ENCODE peak calls at places on chromosomes 3 and 15, in four cellular contexts. Y is cardiac muscle cell, W is spleen, U is lower lobe of right lung. K is an unnamed sample.

GRCh38 chr3:112676659-112677234 is 35.8 kb upstream of the CCDC80 start:
- DNase-seq in W (peak; percentile 84), Y (peak; percentile 6), U (peak; percentile 61), K (peak; percentile 47)

GRCh38 chr3:121723485-121723884 is 26.1 kb downstream of the GOLGB1 start:
- DNase-seq in W (no peak), Y (no peak), U (no peak), K (no peak)

GRCh38 chr3:58487140-58487886 is 4.6 kb upstream of the KCTD6 start:
- DNase-seq in U (no peak), Y (no peak), W (no peak), K (no peak)

GRCh38 chr15:66743703-66744536 is 41.9 kb downstream of the SMAD6 start:
- DNase-seq in Y (no peak), U (no peak), W (no peak), K (no peak)

GRCh38 chr3:190531406-190531805 is 17.5 kb downstream of the IL1RAP start:
- DNase-seq in W (no peak), U (no peak), Y (no peak), K (no peak)

GRCh38 chr15:60899322-60899966 is 329.7 kb downstream of the RORA start:
- DNase-seq in Y (no peak), U (no peak), W (no peak), K (no peak)

GRCh38 chr3:45758871-45759270 is 37.5 kb downstream of the SLC6A20 start:
- DNase-seq in Y (no peak), W (no peak), U (no peak), K (no peak)

GRCh38 chr3:155771126-155771525 is 26.3 kb upstream of the PLCH1 start:
- DNase-seq in W (no peak), Y (no peak), U (no peak), K (no peak)

GRCh38 chr3:59839283-59839682 is 789.5 kb upstream of the CFAP20DC start:
- DNase-seq in W (no peak), U (no peak), Y (no peak), K (no peak)

GRCh38 chr3:13125092-13126015 is 52.1 kb upstream of the IQSEC1 start:
- DNase-seq in W (peak; percentile 44), Y (no peak), U (peak; percentile 14), K (peak; percentile 29)

GRCh38 chr3:481680-482079 is 285.1 kb downstream of the CHL1 start:
- DNase-seq in Y (no peak), W (no peak), U (no peak), K (no peak)

GRCh38 chr3:179861292-179861691 is 175.4 kb downstream of the PEX5L start:
- DNase-seq in W (no peak), Y (no peak), U (no peak), K (no peak)

GRCh38 chr15:75109731-75110130 is 86.3 kb downstream of the PPCDC start:
- DNase-seq in W (no peak), Y (no peak), U (no peak), K (no peak)

GRCh38 chr3:88509582-88509981 is 359.8 kb downstream of the C3orf38 start:
- DNase-seq in U (no peak), Y (no peak), W (no peak), K (no peak)

GRCh38 chr3:50442940-50443579 is 60.4 kb downstream of the CACNA2D2 start:
- DNase-seq in Y (peak; percentile 49), W (no peak), U (peak; percentile 63), K (peak; percentile 40)

GRCh38 chr3:155519081-155519480 is 225.6 kb upstream of the STRIT1 start:
- DNase-seq in U (no peak), Y (no peak), W (no peak), K (no peak)

GRCh38 chr3:39088889-39089288 is 18.5 kb downstream of the GORASP1 start:
- DNase-seq in Y (no peak), U (no peak), W (no peak), K (no peak)
- TF ChIP-seq CTCF in Y (no peak), U (no peak), W (no peak), K (no peak)

DNA sequence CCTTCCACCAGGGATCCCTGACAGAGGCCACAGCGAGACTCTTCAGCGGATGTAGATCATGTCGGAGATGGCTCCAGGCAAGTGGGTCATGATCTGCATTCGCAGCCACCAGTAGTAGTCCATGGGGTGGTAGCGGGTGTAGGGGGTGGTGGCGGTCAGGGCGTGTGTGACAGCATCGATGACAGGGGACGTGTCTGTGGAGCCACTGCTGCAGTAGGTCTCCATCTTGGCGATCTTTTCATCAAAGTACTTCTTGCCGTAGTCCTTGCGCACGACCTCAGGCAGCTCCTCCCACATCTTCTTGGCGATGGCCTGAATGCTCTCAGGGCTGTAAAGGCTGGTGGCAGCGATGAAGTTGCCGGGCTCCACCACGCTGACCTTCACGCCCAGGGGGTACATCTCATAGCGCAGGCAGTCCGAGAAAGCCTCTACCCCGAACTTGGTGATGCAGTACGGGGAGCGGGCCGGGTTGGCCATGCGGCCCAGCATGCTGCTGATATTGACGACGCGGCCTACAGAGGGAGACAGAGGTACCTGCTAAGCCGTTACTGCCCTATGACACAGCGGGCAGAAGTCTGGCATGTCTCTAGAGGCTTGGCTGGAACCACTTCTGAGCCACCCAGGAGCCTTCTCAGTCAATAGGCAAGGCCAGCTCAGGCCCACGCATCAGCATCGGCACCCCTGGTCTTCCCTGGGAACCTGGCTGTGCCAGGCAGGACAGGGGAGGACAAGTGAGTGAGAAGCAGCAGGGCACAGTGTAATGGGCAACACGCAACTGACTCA is 43.7 kb downstream of the BDH1 start:
- DNase-seq in Y (no peak), W (no peak), U (peak; percentile 7), K (no peak)
- H3K4me1 ChIP-seq in Y (no peaks in the 10 kb centered on the region), W (peaks cover 20% of the 10 kb centered on the region), U (peaks cover 7% of the 10 kb centered on the region), K (peaks cover 7% of the 10 kb centered on the region)

GRCh38 chr15:34365073-34365825 is 1.7 kb downstream of the LPCAT4 start:
- DNase-seq in W (no peak), Y (peak; percentile 64), U (no peak), K (no peak)
- H3K4me3 ChIP-seq in W (peak overlapping the region; percentile 93), Y (peak overlapping the region; percentile 90), U (no peak overlapping the region), K (no peak overlapping the region)

DNA sequence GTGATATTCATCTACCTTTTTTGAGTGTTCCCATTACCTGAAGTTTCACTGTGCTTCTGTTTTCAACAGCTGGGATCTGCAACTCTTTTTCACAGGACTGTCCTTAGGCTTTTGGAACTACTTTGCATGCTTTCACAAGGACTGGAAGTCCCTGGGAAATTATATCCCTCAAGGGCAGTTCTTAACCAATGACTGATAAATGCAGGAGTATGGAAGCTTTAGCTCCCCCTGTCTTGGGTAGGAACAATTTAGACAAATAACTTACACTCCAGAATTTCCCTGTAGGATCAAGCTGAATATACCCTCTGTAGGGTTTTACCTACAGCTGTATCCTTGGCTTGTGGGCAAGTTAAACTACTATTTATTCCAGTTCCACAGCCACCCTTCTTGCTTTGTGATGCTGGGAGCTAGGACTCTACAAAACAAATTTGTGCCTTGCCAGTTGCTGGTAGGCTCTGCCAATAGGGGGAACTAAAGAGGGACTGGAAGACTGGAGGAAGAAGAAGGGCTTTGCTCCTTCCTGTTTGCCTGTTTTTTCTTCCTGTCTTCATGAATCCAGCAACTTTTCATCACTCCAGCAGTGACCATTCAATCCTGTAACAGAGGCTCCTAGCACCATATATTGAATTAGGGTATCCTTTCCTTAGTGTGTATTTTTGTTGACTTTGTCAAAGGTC is 6.8 kb upstream of the ZNF280D start:
- DNase-seq in U (no peak), W (no peak), Y (no peak), K (no peak)
- TF ChIP-seq CTCF in U (peak; percentile 24), W (no peak), Y (no peak), K (no peak)

DNA sequence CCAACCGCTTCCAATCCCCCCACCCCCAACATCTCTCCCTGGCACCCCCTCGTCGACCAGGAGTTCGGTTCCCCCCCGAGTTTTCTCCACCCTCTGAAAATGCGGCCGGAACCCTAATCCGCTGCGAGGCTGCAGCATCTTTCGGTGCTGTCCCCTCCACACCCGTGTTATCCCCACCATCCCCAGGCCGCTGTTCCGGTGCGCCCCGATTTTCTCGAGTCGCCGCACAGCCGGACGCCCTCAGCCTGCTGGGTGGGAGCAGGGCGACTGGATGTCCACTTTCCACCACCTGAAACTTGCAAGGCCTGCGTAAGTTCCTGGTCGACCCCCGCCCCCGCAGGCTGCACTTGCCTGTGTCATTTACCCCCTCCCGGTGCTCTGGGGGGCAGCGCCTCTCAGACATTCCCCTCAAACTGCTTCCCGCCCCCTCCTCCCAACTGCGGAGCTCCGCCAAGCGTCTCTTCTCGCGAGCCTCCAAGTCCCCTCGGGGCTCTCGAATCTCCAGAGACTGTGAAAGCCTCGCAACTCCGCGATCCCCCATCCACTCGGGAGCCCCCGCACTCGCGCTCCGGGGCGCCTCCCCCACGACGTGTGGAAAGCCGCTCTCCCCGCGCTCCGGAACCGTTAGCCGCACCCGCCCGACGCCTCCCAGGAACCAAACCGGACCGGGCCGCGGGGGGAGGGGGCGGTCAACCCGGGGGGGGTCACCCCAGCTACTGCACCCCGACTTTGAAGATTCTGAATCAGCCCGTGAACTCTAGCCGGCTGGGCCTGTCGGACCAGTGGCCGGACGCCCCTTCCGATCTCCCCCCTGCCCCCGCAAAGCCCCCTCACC is 566 bp downstream of the ETV5 start:
- DNase-seq in Y (peak; percentile 86), U (peak; percentile 67), W (peak; percentile 90), K (peak; percentile 50)
- H3K4me1 ChIP-seq in Y (peaks cover 29% of the 10 kb centered on the region), U (peaks cover 38% of the 10 kb centered on the region), W (peaks cover 44% of the 10 kb centered on the region), K (peaks cover 30% of the 10 kb centered on the region)

DNA sequence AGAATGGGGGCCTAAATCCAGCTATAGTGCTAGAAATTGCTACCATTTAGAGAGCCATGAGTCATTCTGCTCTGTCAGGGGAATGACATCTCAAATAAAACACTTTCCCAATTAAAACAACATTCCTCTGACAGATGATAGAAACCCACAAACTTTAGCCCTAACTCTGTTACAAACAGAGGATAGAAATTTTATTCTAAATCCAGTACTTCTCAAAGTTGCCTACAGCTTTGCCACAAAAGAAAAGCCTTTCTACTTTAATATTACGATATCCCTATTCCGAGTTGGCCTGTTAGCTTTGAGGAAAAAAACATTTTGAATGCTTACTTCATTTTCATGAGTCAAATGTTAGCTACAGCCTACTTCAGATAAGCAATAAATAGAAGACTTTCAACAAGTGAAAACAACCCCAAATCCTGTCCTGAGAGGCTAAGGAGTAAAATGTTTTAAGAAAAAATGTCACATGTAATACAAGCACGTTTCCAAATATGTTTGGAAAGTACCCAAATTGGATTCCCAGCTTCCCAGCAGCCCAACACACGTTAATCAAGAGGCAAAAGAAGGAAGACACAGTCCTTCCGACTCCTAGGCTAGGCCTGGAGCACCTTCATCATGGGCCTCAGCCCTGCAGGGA is 83.6 kb downstream of the ATP1B3 start:
- DNase-seq in Y (no peak), U (no peak), W (no peak), K (no peak)
- H3K4me3 ChIP-seq in Y (no peak overlapping the region), U (no peak overlapping the region), W (no peak overlapping the region), K (no peak overlapping the region)

GRCh38 chr15:45118996-45119395 is 4.9 kb downstream of the DUOXA2 start:
- DNase-seq in U (peak; percentile 14), W (peak; percentile 50), Y (no peak), K (no peak)
- TF ChIP-seq CTCF in U (no peak), W (no peak), Y (no peak), K (no peak)

K was measured in mucosa of descending colon.